ENCODE peak calls at places on chromosome 10, in seven cellular contexts. B is fibroblast of lung, H is H9, M is keratinocyte, G is PC-9, J is OCI-LY7, D is PC-3. W is an unnamed sample. For H3K79me2, the result is how much of the 10 kb centered on the place peaks cover.

GRCh38 chr10:76403876-76404275 is 972.5 kb downstream of the LRMDA start:
- DNase-seq in B (peak), H (no peak), M (no peak), G (peak), J (no peak), D (peak), W (no peak)

GRCh38 chr10:72058989-72059842 is 29.1 kb downstream of the SPOCK2 start:
- DNase-seq in B (peak), H (no peak), M (no peak), G (no peak), J (no peak), D (no peak), W (no peak)

GRCh38 chr10:71755179-71755879 is 18.0 kb downstream of the VSIR start:
- DNase-seq in B (no peak), H (no peak), M (no peak), G (no peak), J (no peak), D (no peak), W (no peak)

GRCh38 chr10:131844546-131845084 is 56.2 kb upstream of the PPP2R2D start:
- DNase-seq in B (no peak), H (peak), M (no peak), G (no peak), J (no peak), D (no peak), W (no peak)

GRCh38 chr10:22714524-22715289 is at the start of gene PIP4K2A:
- DNase-seq in B (peak), H (peak), M (no peak), G (no peak), J (peak), D (peak), W (peak)

GRCh38 chr10:13234172-13234571 is at the start of gene UCMA:
- DNase-seq in B (no peak), H (no peak), M (no peak), G (no peak), J (no peak), D (no peak), W (peak)

GRCh38 chr10:92544296-92544695 is 29.6 kb downstream of the IDE start:
- DNase-seq in B (no peak), H (no peak), M (no peak), G (no peak), J (peak), D (peak), W (peak)

GRCh38 chr10:27893320-27894014 is 105.4 kb downstream of the ODAD2 start:
- DNase-seq in B (peak), H (no peak), M (no peak), G (no peak), J (no peak), D (peak), W (no peak)

GRCh38 chr10:88730864-88731263 is 24.8 kb downstream of the LIPK start:
- DNase-seq in B (no peak), H (no peak), M (no peak), G (no peak), J (no peak), D (no peak), W (no peak)

GRCh38 chr10:118721005-118721876 is 33.5 kb downstream of the CACUL1 start:
- DNase-seq in B (peak), H (no peak), M (no peak), G (peak), J (peak), D (peak), W (peak)

GRCh38 chr10:61487506-61487905 is 34.3 kb upstream of the TMEM26 start:
- DNase-seq in B (no peak), H (no peak), M (no peak), G (no peak), J (no peak), D (peak), W (no peak)

GRCh38 chr10:72567421-72567820 is 58.5 kb downstream of the MICU1 start:
- DNase-seq in B (peak), H (no peak), M (no peak), G (no peak), J (no peak), D (peak), W (no peak)

GRCh38 chr10:113142601-113143000 is 192.6 kb downstream of the TCF7L2 start:
- DNase-seq in B (no peak), H (no peak), M (no peak), G (no peak), J (no peak), D (peak), W (no peak)

GRCh38 chr10:48429309-48429708 is 122.8 kb downstream of the MAPK8 start:
- DNase-seq in B (no peak), H (no peak), M (no peak), G (no peak), J (no peak), D (no peak), W (no peak)

GRCh38 chr10:80168111-80168511 is 35.6 kb downstream of the PLAC9 start:
- DNase-seq in B (no peak), H (no peak), M (no peak), G (no peak), J (no peak), D (no peak), W (no peak)

GRCh38 chr10:80170026-80170425 is 35.3 kb downstream of the ANXA11 start:
- DNase-seq in B (no peak), H (no peak), M (no peak), G (no peak), J (no peak), D (no peak), W (no peak)

GRCh38 chr10:80170641-80171040 is 34.7 kb downstream of the ANXA11 start:
- DNase-seq in B (no peak), H (no peak), M (no peak), G (no peak), J (no peak), D (no peak), W (no peak)

GRCh38 chr10:80167471-80167870 is 34.9 kb downstream of the PLAC9 start:
- DNase-seq in B (no peak), H (no peak), M (no peak), G (no peak), J (no peak), D (no peak), W (no peak)

GRCh38 chr10:80168679-80169380 is 36.3 kb downstream of the PLAC9 start:
- DNase-seq in B (no peak), H (peak), M (no peak), G (no peak), J (peak), D (peak), W (peak)
- TF ChIP-seq CTCF in B (peak), H (peak), M (peak), G (peak), J (peak), D (peak), W (peak)

GRCh38 chr10:128050117-128050516 is 76.1 kb downstream of the MKI67 start:
- DNase-seq in B (no peak), H (no peak), M (no peak), G (no peak), J (no peak), D (no peak), W (no peak)
- H3K79me2 ChIP-seq in B (under half), H (under half), M (under half), G (under half), J (under half), D (under half), W (under half)

GRCh38 chr10:75191821-75192568 is 18.6 kb upstream of the VDAC2 start:
- DNase-seq in B (peak), H (no peak), M (no peak), G (peak), J (no peak), D (peak), W (no peak)
- TF ChIP-seq CTCF in B (peak), H (no peak), M (peak), G (peak), J (no peak), D (peak), W (no peak)

GRCh38 chr10:4661572-4662255 is 164.3 kb upstream of the AKR1E2 start:
- DNase-seq in B (peak), H (no peak), M (no peak), G (no peak), J (no peak), D (no peak), W (no peak)
- H3K79me2 ChIP-seq in B (under half), H (under half), M (under half), G (under half), J (under half), D (under half), W (under half)

GRCh38 chr10:35642023-35642792 is at the start of gene FZD8:
- DNase-seq in B (peak), H (peak), M (no peak), G (no peak), J (peak), D (peak), W (peak)
- TF ChIP-seq CTCF in B (no peak), H (peak), M (no peak), G (no peak), J (peak), D (peak), W (no peak)

DNA sequence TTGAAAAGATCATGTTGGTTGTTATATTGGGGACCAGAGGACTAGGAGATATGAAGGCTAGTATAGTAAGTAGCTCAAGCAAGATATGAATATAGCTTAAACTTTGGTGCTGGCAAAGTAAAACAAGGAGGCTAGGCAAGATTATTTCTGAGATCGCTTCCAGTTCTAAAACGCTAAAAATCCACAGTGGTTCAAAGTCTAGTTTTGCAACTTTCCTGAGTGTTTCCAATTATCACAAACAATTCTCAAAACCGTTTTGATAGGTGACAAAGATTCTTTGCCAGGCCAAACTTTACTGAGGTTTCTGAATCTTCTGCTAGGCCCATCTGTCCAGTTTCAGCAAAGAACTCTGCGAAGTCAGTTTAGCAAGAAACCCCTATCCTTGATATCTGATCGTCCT is 35.3 kb downstream of the PDZD8 start:
- DNase-seq in B (no peak), H (no peak), M (no peak), G (no peak), J (no peak), D (no peak), W (no peak)
- H3K79me2 ChIP-seq in B (under half), H (under half), M (half or more), G (half or more), J (under half), D (half or more), W (half or more)

GRCh38 chr10:126387041-126387908 is 1.0 kb downstream of the ADAM12 start:
- DNase-seq in B (peak), H (peak), M (no peak), G (peak), J (no peak), D (peak), W (peak)
- TF ChIP-seq CTCF in B (peak), H (peak), M (peak), G (peak), J (no peak), D (peak), W (peak)

GRCh38 chr10:16442914-16443313 is 6.1 kb downstream of the PTER start:
- DNase-seq in B (no peak), H (no peak), M (no peak), G (no peak), J (no peak), D (no peak), W (no peak)
- H3K79me2 ChIP-seq in B (under half), H (under half), M (under half), G (under half), J (half or more), D (under half), W (under half)

W was measured in GM23338.